ENCODE peak calls at places on chromosomes 2 and 18, in nine cellular contexts. D, C, X, Z, E, B, F, Q and J are unnamed samples.

GRCh38 chr2:238406222-238406997 is 20.3 kb upstream of the ASB1 start:
- DNase-seq in Q (no peak), B (no peak), C (peak; percentile 18), X (no peak), F (no peak), D (no peak), Z (no peak), E (no peak), J (no peak)

GRCh38 chr18:62360806-62361205 is 35.7 kb downstream of the TNFRSF11A start:
- DNase-seq in D (no peak), C (no peak), E (no peak), Q (no peak), Z (no peak), X (no peak), F (no peak), B (no peak), J (no peak)

GRCh38 chr2:216109962-216110614 is 940 bp downstream of the XRCC5 start:
- DNase-seq in X (no peak), F (peak; percentile 36), Q (no peak), E (no peak), C (no peak), D (peak; percentile 33), B (no peak), Z (peak; percentile 58), J (no peak)

GRCh38 chr2:54103454-54104314 is 11.7 kb upstream of the ACYP2 start:
- DNase-seq in C (peak; percentile 47), Z (peak; percentile 73), E (peak; percentile 81), X (peak; percentile 62), D (peak; percentile 47), Q (peak; percentile 81), B (no peak), F (peak; percentile 83), J (no peak)

GRCh38 chr18:69216390-69216789 is 184.3 kb upstream of the DOK6 start:
- DNase-seq in E (no peak), Q (no peak), D (peak; percentile 31), Z (no peak), F (no peak), B (no peak), X (no peak), C (no peak), J (no peak)

GRCh38 chr18:60935046-60935445 is 398.2 kb upstream of the CDH20 start:
- DNase-seq in D (peak; percentile 53), C (no peak), X (no peak), Q (no peak), B (no peak), Z (no peak), F (no peak), E (no peak), J (no peak)

GRCh38 chr18:53687002-53687401 is 537.5 kb downstream of the MBD2 start:
- DNase-seq in Q (no peak), C (no peak), X (no peak), Z (no peak), F (no peak), D (no peak), E (no peak), B (no peak), J (no peak)

GRCh38 chr2:162084561-162084960 is 10.5 kb upstream of the DPP4 start:
- DNase-seq in X (no peak), D (no peak), B (no peak), F (no peak), E (no peak), Z (no peak), Q (no peak), C (no peak), J (no peak)

GRCh38 chr18:35618703-35619102 is 37.2 kb downstream of the GALNT1 start:
- DNase-seq in C (no peak), B (no peak), D (no peak), E (no peak), Z (no peak), Q (no peak), X (no peak), F (no peak), J (no peak)

GRCh38 chr2:96763511-96764252 is 3.0 kb downstream of the CNNM4 start:
- DNase-seq in X (no peak), E (no peak), F (no peak), D (no peak), Z (peak; percentile 14), Q (peak; percentile 76), C (no peak), B (no peak), J (no peak)

GRCh38 chr18:31684279-31685096 is at the start of gene B4GALT6:
- DNase-seq in B (no peak), E (no peak), D (peak; percentile 36), X (no peak), F (peak; percentile 47), Z (peak; percentile 34), Q (peak; percentile 83), C (no peak), J (peak; percentile 25)

GRCh38 chr2:64670047-64670446 is 16.3 kb upstream of the SERTAD2 start:
- DNase-seq in Z (no peak), B (no peak), C (no peak), F (no peak), Q (no peak), D (no peak), E (no peak), X (no peak), J (no peak)
- TF ChIP-seq CTCF in Z (no peak), B (no peak), C (no peak), F (no peak), Q (no peak), D (no peak), E (no peak), X (no peak), J (no peak)

GRCh38 chr2:85511008-85511895 is 27.7 kb upstream of the MAT2A start:
- DNase-seq in F (no peak), Z (no peak), E (no peak), D (no peak), C (no peak), Q (no peak), B (no peak), X (peak; percentile 18), J (no peak)

GRCh38 chr2:85516649-85517389 is 22.1 kb upstream of the MAT2A start:
- DNase-seq in D (no peak), Q (no peak), X (peak; percentile 18), B (no peak), F (peak; percentile 72), E (no peak), Z (no peak), C (peak; percentile 78), J (no peak)

GRCh38 chr2:85514323-85514722 is 24.6 kb upstream of the MAT2A start:
- DNase-seq in C (no peak), Z (no peak), E (no peak), Q (no peak), X (no peak), D (no peak), B (no peak), F (no peak), J (no peak)
- H3K27ac ChIP-seq in C (no peak overlapping the region), Z (no peak overlapping the region), E (no peak overlapping the region), Q (no peak overlapping the region), X (no peak overlapping the region), D (no peak overlapping the region), B (no peak overlapping the region), F (no peak overlapping the region), J (no peak overlapping the region)

GRCh38 chr2:3338360-3338759 is 39.3 kb downstream of the EIPR1 start:
- DNase-seq in F (no peak), X (no peak), C (no peak), Z (no peak), Q (no peak), B (no peak), E (peak; percentile 13), D (no peak), J (no peak)

GRCh38 chr2:3336844-3337243 is 40.8 kb downstream of the EIPR1 start:
- DNase-seq in C (no peak), D (no peak), X (no peak), E (no peak), B (no peak), F (no peak), Z (no peak), Q (no peak), J (no peak)

GRCh38 chr2:3334392-3334791 is 43.2 kb downstream of the EIPR1 start:
- DNase-seq in C (no peak), B (no peak), D (no peak), F (no peak), X (no peak), Z (no peak), E (peak; percentile 22), Q (no peak), J (no peak)

GRCh38 chr2:3332133-3332532 is 45.5 kb downstream of the EIPR1 start:
- DNase-seq in F (no peak), Q (no peak), B (no peak), E (no peak), D (no peak), X (no peak), Z (no peak), C (no peak), J (no peak)

GRCh38 chr2:3335001-3335400 is 42.6 kb downstream of the EIPR1 start:
- DNase-seq in B (no peak), Q (no peak), D (no peak), X (no peak), C (no peak), E (peak; percentile 29), F (no peak), Z (no peak), J (no peak)
- H3K4me3 ChIP-seq in B (no peak overlapping the region), Q (no peak overlapping the region), D (no peak overlapping the region), X (no peak overlapping the region), C (no peak overlapping the region), E (no peak overlapping the region), F (no peak overlapping the region), Z (no peak overlapping the region), J (no peak overlapping the region)

DNA sequence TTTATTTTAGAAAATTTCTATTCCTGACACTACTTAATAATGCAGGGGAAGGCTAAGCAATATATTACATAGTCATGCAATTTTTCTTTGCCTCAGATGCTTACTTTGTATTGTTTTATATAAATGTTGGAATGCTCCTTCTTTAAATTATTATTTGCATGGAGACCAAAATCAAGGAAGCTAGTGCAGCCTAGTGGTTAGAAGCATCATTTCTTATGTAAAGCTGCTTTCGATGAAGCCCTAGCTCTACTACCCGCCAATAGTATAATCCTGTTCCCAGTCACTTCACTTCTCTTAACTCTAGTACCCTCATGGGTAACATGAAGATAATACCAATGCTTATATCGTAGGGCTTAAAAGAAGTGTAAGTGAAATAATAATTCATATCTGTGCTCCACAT is 198.9 kb downstream of the LRATD1 start:
- DNase-seq in F (no peak), Q (no peak), D (peak; percentile 0), B (no peak), Z (no peak), E (no peak), C (no peak), X (no peak), J (no peak)
- TF ChIP-seq CTCF in F (no peak), Q (no peak), D (no peak), B (no peak), Z (no peak), E (peak; percentile 40), C (no peak), X (no peak), J (no peak)